ENCODE peak calls at places on chromosome 10, in nine cellular contexts. L is naive thymus-derived CD4-positive, alpha-beta T cell; W is thoracic aorta; S is caudate nucleus; R is pancreas; E is CD4-positive, alpha-beta T cell; T is tibial nerve; B is cardiac muscle cell; M is upper lobe of right lung. A is an unnamed sample.

GRCh38 chr10:78934499-78934898 is 134.3 kb upstream of the ZMIZ1 start:
- DNase-seq in L (no peak), W (no peak), S (no peak), R (no peak), E (no peak), T (no peak), B (no peak), M (peak; percentile 40), A (no peak)

GRCh38 chr10:80477813-80478212 is 23.7 kb downstream of the TSPAN14 start:
- DNase-seq in L (no peak), W (no peak), S (no peak), R (no peak), E (no peak), T (no peak), B (no peak), M (no peak), A (no peak)

GRCh38 chr10:29839826-29840515 is 205.2 kb upstream of the SVIL start:
- DNase-seq in L (no peak), W (no peak), S (no peak), R (peak; percentile 44), E (no peak), T (no peak), B (no peak), M (peak; percentile 78), A (no peak)

GRCh38 chr10:91923371-91924211 is at the start of gene BTAF1:
- DNase-seq in L (peak; percentile 92), W (peak; percentile 62), S (peak; percentile 88), R (peak; percentile 92), E (peak; percentile 90), T (peak; percentile 85), B (peak; percentile 100), M (peak; percentile 98), A (peak; percentile 89)

GRCh38 chr10:113108180-113108835 is 158.3 kb downstream of the TCF7L2 start:
- DNase-seq in L (no peak), W (no peak), S (no peak), R (no peak), E (peak; percentile 3), T (no peak), B (peak; percentile 33), M (peak; percentile 73), A (no peak)

GRCh38 chr10:78774999-78775711 is 293.6 kb upstream of the ZMIZ1 start:
- DNase-seq in L (no peak), W (no peak), S (no peak), R (peak; percentile 91), E (no peak), T (peak; percentile 47), B (peak; percentile 36), M (peak; percentile 54), A (peak; percentile 55)

GRCh38 chr10:23362879-23363787 is 18.5 kb upstream of the C10orf67 start:
- DNase-seq in L (peak; percentile 75), W (no peak), S (no peak), R (no peak), E (peak; percentile 29), T (no peak), B (no peak), M (no peak), A (no peak)

GRCh38 chr10:99681553-99681952 is 22.2 kb downstream of the ENTPD7 start:
- DNase-seq in L (no peak), W (no peak), S (no peak), R (no peak), E (no peak), T (no peak), B (no peak), M (no peak), A (no peak)

GRCh38 chr10:244227-244626 is 109.0 kb downstream of the ZMYND11 start:
- DNase-seq in L (no peak), W (no peak), S (no peak), R (no peak), E (no peak), T (no peak), B (no peak), M (no peak), A (no peak)

GRCh38 chr10:79946270-79947082 is 2.4 kb downstream of the SFTPD start:
- DNase-seq in L (no peak), W (no peak), S (no peak), R (no peak), E (no peak), T (no peak), B (no peak), M (no peak), A (no peak)

GRCh38 chr10:79414714-79415113 is 30.7 kb downstream of the ZCCHC24 start:
- DNase-seq in L (no peak), W (no peak), S (no peak), R (no peak), E (no peak), T (no peak), B (no peak), M (no peak), A (no peak)

GRCh38 chr10:13925924-13926435 is 339.2 kb downstream of the PRPF18 start:
- DNase-seq in L (no peak), W (no peak), S (no peak), R (no peak), E (no peak), T (no peak), B (no peak), M (no peak), A (no peak)

GRCh38 chr10:96585726-96586418 is 940 bp downstream of the TM9SF3 start:
- DNase-seq in L (peak; percentile 51), W (no peak), S (no peak), R (no peak), E (peak; percentile 8), T (no peak), B (no peak), M (no peak), A (no peak)

GRCh38 chr10:132858121-132859081 is 72.5 kb upstream of the NKX6-2 start:
- DNase-seq in L (no peak), W (no peak), S (no peak), R (no peak), E (no peak), T (no peak), B (no peak), M (peak; percentile 54), A (peak; percentile 5)

DNA sequence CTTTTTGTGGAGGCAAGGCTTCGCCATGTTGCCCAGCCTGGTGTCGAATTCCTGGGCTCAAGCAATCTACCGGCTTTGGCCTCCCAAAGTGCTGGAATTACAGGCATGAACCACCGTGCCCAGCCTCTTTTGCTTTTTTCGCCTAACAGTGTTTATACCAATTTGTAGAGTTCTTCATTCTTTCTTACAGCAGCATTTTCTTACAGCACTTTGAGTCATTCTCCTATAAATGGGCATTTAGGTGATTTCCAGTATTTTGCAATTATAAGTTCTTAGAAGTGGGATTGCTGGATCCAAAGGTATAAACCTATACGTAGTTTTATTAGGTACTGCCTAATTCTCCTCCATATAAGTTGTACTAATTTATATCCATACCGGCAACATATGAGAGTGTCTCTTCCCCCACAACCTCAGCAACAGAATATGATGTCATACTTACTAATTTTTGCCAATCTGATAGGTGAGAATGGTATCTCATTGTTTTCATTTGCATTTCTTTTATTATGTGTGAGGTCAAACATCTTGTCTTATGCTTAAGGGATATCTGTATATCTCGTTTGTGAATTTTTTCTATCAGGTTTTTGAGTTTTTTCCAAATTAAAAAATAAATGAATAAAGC is 39.1 kb downstream of the SUFU start:
- DNase-seq in L (no peak), W (no peak), S (no peak), R (no peak), E (no peak), T (no peak), B (no peak), M (no peak), A (no peak)
- H3K27ac ChIP-seq in L (no peak overlapping the region), W (no peak overlapping the region), S (no peak overlapping the region), R (no peak overlapping the region), E (no peak overlapping the region), T (no peak overlapping the region), B (no peak overlapping the region), M (no peak overlapping the region), A (no peak overlapping the region)

DNA sequence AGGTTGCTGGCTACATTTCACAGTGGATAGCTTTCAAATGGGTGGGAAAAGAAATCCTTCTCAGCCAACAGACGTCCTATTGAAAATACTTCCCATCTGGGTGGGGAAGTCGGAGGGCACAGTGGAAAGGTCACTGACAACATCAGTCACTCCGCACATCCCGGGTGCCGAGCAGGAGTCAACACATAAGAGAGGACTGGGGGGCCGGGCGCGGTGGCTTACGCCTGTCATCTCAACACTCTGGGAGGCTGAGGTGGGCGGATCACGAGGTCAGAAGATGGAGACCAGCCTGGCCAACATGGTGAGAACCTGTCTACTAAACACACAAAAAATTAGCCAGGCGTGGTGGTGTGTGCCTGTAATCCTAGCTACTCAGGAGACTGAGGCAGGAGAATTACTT is 561.9 kb upstream of the MKI67 start:
- DNase-seq in L (no peak), W (no peak), S (no peak), R (no peak), E (no peak), T (no peak), B (no peak), M (no peak), A (no peak)
- H3K27ac ChIP-seq in L (no peak overlapping the region), W (no peak overlapping the region), S (no peak overlapping the region), R (no peak overlapping the region), E (no peak overlapping the region), T (no peak overlapping the region), B (no peak overlapping the region), M (no peak overlapping the region), A (no peak overlapping the region)

GRCh38 chr10:121845044-121845784 is 82.6 kb downstream of the ATE1 start:
- DNase-seq in L (no peak), W (no peak), S (no peak), R (no peak), E (no peak), T (no peak), B (no peak), M (no peak), A (no peak)

GRCh38 chr10:121838931-121839330 is 88.9 kb downstream of the ATE1 start:
- DNase-seq in L (no peak), W (no peak), S (no peak), R (no peak), E (no peak), T (no peak), B (no peak), M (no peak), A (no peak)

GRCh38 chr10:121844537-121844936 is 83.3 kb downstream of the ATE1 start:
- DNase-seq in L (no peak), W (no peak), S (no peak), R (no peak), E (no peak), T (no peak), B (no peak), M (no peak), A (no peak)

GRCh38 chr10:121843379-121843778 is 84.5 kb downstream of the ATE1 start:
- DNase-seq in L (no peak), W (no peak), S (no peak), R (no peak), E (no peak), T (no peak), B (no peak), M (no peak), A (no peak)

GRCh38 chr10:121841862-121842261 is 86.0 kb downstream of the ATE1 start:
- DNase-seq in L (no peak), W (no peak), S (no peak), R (no peak), E (no peak), T (no peak), B (no peak), M (no peak), A (no peak)
- H3K27ac ChIP-seq in L (no peak overlapping the region), W (no peak overlapping the region), S (no peak overlapping the region), R (no peak overlapping the region), E (no peak overlapping the region), T (no peak overlapping the region), B (no peak overlapping the region), M (no peak overlapping the region), A (no peak overlapping the region)

DNA sequence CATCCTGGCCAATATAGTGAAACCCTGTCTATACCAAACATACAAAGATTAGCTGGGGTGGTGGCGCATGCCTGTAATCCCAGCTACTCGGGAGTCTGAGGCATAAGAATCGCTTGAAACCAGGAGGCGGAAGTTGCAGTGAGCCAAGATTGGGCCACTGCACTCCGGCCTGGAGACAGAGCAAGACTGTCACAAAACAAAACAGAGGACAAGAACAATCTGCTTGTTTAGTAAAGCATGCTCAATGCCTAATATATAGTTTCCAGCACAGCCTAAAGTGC is 1.8 kb upstream of the SEC24C start:
- DNase-seq in L (no peak), W (no peak), S (no peak), R (no peak), E (no peak), T (no peak), B (no peak), M (no peak), A (no peak)
- H3K27ac ChIP-seq in L (no peak overlapping the region), W (no peak overlapping the region), S (no peak overlapping the region), R (no peak overlapping the region), E (no peak overlapping the region), T (peak overlapping the region; percentile 36), B (no peak overlapping the region), M (no peak overlapping the region), A (no peak overlapping the region)

A was measured in uterus.